ENCODE peak calls at places on chromosomes 11 and 22, in ten cellular contexts. S, A, R, B, G, C, U, V, P and N are unnamed samples.

GRCh38 chr11:7490054-7490453 is 4.7 kb downstream of the OLFML1 start:
- DNase-seq in G (no peak), B (peak; percentile 53), R (peak; percentile 58), U (peak; percentile 80), V (no peak), C (no peak), A (no peak), P (no peak), S (no peak), N (peak; percentile 49)

GRCh38 chr11:132586801-132587200 is 945.5 kb downstream of the OPCML start:
- DNase-seq in C (peak; percentile 13), B (peak; percentile 4), P (no peak), G (no peak), V (no peak), R (no peak), A (no peak), S (no peak), U (no peak), N (no peak)

GRCh38 chr11:126132319-126132718 is 69.7 kb upstream of the CDON start:
- DNase-seq in G (peak; percentile 89), U (no peak), P (peak; percentile 50), C (no peak), R (peak; percentile 59), A (peak; percentile 75), V (peak; percentile 70), B (no peak), S (peak; percentile 44), N (no peak)

GRCh38 chr11:65498977-65499712 is at the start of gene MALAT1:
- DNase-seq in G (peak; percentile 94), C (peak; percentile 95), S (peak; percentile 93), P (peak; percentile 92), B (no peak), U (peak; percentile 93), R (peak; percentile 93), A (peak; percentile 98), V (peak; percentile 94), N (peak; percentile 96)

GRCh38 chr11:20043992-20044391 is 116.3 kb downstream of the DBX1 start:
- DNase-seq in C (no peak), U (no peak), G (no peak), S (no peak), V (no peak), P (no peak), B (no peak), A (no peak), R (no peak), N (no peak)

GRCh38 chr11:115193931-115194797 is 310.1 kb downstream of the CADM1 start:
- DNase-seq in C (no peak), G (no peak), R (no peak), U (no peak), B (no peak), S (no peak), V (no peak), P (no peak), A (no peak), N (no peak)

GRCh38 chr11:57416436-57416835 is 10.5 kb downstream of the SLC43A3 start:
- DNase-seq in U (no peak), G (no peak), R (no peak), B (no peak), C (no peak), V (no peak), A (no peak), S (no peak), P (no peak), N (no peak)

GRCh38 chr22:45585437-45585755 is 82.7 kb downstream of the FBLN1 start:
- DNase-seq in V (no peak), P (peak; percentile 37), S (no peak), B (no peak), U (peak; percentile 91), R (no peak), A (no peak), G (peak; percentile 48), C (no peak), N (no peak)

GRCh38 chr11:33063326-33063775 is 24.0 kb downstream of the TCP11L1 start:
- DNase-seq in C (no peak), U (peak; percentile 74), B (no peak), P (no peak), R (peak; percentile 24), V (no peak), A (no peak), S (no peak), G (no peak), N (no peak)

GRCh38 chr22:44497218-44497903 is 672 bp downstream of the RTL6 start:
- DNase-seq in G (no peak), V (peak; percentile 40), S (peak; percentile 12), A (peak; percentile 72), R (no peak), C (no peak), U (peak; percentile 53), B (no peak), P (peak; percentile 43), N (no peak)

DNA sequence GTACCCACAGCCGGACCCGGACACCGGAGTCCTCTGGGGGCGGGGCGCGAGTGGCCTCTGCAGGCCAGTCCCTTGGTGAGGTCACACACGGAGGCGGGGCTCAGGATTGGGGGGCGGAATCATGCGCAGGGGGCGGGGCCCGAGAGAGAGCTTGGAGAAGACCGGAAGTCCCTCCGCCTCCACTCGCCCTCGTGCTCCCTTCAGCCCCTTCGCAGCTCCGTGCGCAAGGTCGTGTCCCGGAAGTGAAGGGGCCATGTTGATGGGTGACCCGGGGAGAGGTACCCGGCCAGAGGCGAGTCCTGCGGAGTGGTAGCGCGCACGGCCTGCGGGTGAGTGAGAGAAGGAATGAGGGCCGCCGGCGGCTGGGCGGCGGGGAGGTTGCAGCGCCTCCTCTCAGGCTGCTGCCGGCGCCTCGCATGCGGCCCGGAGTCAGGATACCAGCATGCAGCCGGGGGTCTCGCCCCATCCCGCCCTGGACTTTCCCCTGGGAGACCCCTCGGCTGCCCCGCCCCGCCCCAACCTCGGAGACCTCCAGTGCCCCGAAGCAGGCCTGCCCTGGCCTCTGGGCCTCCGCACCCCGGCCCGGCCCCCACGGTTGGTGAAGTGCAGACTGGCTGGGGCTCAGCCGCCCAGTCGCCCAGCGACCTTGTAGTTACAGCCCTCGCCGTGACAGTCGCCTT is at the start of gene MIEF1:
- DNase-seq in R (peak; percentile 95), U (peak; percentile 93), P (peak; percentile 98), A (peak; percentile 99), B (peak; percentile 67), S (peak; percentile 98), G (peak; percentile 99), C (peak; percentile 80), V (peak; percentile 99), N (peak; percentile 87)
- TF ChIP-seq CTCF in R (no peak), U (no peak), P (no peak), A (no peak), B (no peak), S (no peak), G (no peak), C (peak; percentile 12), V (no peak), N (no peak)

DNA sequence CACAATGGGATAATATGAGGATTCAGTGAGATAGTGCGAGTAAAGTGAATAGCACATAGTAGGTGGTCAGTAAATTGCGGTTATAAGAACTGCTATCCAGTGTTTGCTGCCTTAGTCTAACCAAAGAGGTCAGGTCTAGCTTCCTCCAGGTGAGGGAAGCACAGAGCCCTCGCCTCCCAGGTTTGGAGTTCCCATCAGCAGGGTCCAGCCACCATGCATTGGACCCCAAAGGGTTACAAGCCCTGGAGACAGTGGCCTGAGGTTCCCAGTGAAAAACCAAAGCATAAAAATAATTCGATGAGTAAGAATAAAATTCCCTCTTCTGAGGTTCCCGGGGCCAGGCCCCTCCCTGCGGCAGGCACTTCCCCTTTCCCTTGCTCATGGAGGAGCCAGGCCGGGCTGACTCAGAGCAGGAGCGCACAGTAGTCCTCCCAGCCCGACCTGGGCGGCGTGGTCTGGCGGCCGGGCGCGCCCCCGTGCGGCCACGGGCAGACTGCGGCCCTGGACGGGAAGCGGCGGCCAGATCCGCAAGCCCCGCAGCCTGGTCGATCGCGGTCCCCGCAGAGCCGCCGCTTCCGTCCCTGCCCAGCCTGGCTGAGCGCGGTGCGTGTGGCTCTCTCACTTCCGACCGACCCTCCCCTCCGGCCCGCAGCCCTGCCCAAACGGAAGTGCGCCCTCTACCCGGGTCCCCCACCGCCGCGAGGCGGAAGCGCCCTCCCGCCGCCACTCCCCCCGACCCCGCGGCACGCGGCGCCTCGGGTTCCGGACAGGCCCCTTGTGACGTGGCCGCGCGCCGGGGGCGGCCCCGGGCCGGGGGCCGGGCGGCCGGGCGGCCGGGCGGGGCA is at the start of gene SLC39A13:
- DNase-seq in P (peak; percentile 94), B (peak; percentile 83), U (peak; percentile 95), R (peak; percentile 97), S (peak; percentile 96), G (peak; percentile 96), C (peak; percentile 92), A (peak; percentile 98), V (peak; percentile 95), N (peak; percentile 95)
- TF ChIP-seq CTCF in P (peak; percentile 78), B (peak; percentile 42), U (no peak), R (peak; percentile 1), S (peak; percentile 82), G (peak; percentile 88), C (peak; percentile 61), A (peak; percentile 52), V (peak; percentile 93), N (peak; percentile 44)

DNA sequence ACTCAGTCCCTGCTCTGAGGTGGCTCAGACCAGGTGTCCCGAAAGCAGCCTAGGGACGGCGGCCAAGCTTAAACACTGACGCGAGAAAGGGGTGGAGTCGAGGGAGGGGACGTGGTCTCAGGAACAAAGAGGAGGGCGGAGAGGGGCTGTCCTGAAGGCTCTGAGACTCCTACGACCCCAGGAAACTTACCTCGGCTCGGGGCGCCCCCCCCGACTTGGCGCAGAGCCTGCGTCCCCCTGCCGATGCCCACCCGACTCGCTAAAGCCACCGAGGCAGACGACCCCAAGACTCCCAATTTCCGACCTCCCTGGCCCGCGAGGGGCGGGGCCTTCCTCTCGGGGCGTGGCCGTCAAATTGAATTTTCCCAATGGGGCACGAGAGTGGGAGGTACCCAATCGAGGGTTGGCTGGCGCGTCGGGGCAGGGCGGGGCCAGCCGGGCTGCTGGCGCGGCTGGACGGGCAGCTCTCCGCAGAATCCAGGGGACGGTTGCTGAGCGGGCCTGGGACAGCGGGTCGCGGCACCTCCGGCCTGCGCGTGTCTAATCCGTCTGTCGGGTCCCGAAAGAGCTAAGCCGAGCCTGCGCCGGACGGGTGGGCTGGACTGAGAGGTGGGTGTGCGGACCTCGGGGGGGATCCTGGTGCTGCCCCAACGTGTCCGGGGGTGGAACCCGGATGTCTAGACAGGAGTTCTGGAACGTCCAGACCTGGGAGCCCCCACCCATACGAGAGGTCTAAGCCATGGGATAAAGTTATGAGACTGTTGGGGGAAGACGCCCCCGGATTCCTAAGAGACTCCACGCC is at the start of gene SMTN:
- DNase-seq in A (peak; percentile 97), G (peak; percentile 92), B (peak; percentile 32), P (peak; percentile 92), R (peak; percentile 94), V (peak; percentile 98), U (peak; percentile 81), S (peak; percentile 96), C (peak; percentile 60), N (peak; percentile 64)
- TF ChIP-seq CTCF in A (no peak), G (no peak), B (no peak), P (no peak), R (no peak), V (no peak), U (no peak), S (no peak), C (peak; percentile 7), N (no peak)

DNA sequence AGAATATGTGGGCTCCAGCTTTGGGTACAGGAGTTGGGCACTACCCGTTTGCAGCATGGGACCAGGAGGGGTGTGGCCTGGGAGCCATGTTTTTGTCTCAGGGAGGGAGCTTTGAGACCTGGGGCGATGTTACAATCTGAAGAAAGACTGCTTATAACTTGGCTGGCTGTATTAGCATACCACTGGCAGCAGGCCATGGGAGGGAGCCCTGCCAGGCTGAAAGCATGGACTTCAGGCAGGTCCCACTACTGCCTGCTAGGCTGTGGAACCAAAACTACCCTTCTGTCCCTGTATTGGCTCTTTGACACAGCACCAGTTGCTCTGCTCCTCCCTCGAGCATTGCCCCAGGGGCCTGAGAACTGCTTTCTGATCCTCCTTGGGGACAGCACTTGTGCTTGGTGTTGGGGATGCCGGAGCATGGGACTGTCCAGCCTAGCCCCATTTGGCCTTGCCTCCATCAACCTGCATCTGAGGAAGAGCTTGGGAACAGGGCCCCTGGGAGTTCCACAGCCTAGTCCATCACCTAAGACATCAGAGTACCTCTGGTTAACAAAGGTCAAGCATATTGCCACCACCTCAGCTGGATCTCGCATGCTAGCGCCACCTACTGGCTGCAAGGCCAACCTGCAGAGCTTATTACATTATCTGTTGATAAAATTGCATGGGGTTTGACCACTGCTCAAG is 217.4 kb downstream of the SBF2 start:
- DNase-seq in B (no peak), G (no peak), V (peak; percentile 59), R (peak; percentile 41), A (peak; percentile 78), P (peak; percentile 48), S (peak; percentile 30), U (peak; percentile 44), C (no peak), N (peak; percentile 35)
- TF ChIP-seq CTCF in B (peak; percentile 60), G (peak; percentile 61), V (no peak), R (peak; percentile 49), A (no peak), P (peak; percentile 38), S (peak; percentile 63), U (peak; percentile 66), C (peak; percentile 54), N (peak; percentile 45)